ENCODE peak calls at places on chromosome 6, in six cellular contexts. J, D, H, F, N and V are unnamed samples.

GRCh38 chr6:3410385-3411360 is 46.2 kb downstream of the SLC22A23 start:
- DNase-seq in J (no peak), D (peak; percentile 33), H (peak; percentile 73), F (peak; percentile 78), N (peak; percentile 68), V (no peak)

GRCh38 chr6:154984146-154984545 is 11.0 kb upstream of the TIAM2 start:
- DNase-seq in J (no peak), D (no peak), H (no peak), F (no peak), N (no peak), V (no peak)

GRCh38 chr6:43714311-43715055 is 26.9 kb upstream of the MRPS18A start:
- DNase-seq in J (no peak), D (no peak), H (no peak), F (no peak), N (no peak), V (no peak)

GRCh38 chr6:33160728-33161323 is 31.4 kb downstream of the COL11A2 start:
- DNase-seq in J (peak; percentile 58), D (no peak), H (no peak), F (no peak), N (peak; percentile 75), V (no peak)

GRCh38 chr6:44009425-44010321 is 117.6 kb downstream of the MRPL14 start:
- DNase-seq in J (peak; percentile 69), D (no peak), H (no peak), F (no peak), N (no peak), V (no peak)

GRCh38 chr6:37302086-37302686 is 44.2 kb upstream of the TMEM217 start:
- DNase-seq in J (no peak), D (no peak), H (no peak), F (no peak), N (no peak), V (no peak)

GRCh38 chr6:82246802-82247633 is 526 bp downstream of the IBTK start:
- DNase-seq in J (peak; percentile 38), D (no peak), H (peak; percentile 58), F (peak; percentile 77), N (peak; percentile 58), V (peak; percentile 25)

GRCh38 chr6:38012573-38012972 is 193.0 kb downstream of the ZFAND3 start:
- DNase-seq in J (peak; percentile 30), D (no peak), H (no peak), F (peak; percentile 31), N (no peak), V (peak; percentile 39)

GRCh38 chr6:138032571-138032970 is 74.6 kb downstream of the PERP start:
- DNase-seq in J (peak; percentile 87), D (no peak), H (no peak), F (no peak), N (no peak), V (no peak)

GRCh38 chr6:136994782-136995181 is 50.0 kb downstream of the IL20RA start:
- DNase-seq in J (no peak), D (no peak), H (no peak), F (peak; percentile 30), N (no peak), V (peak; percentile 95)

GRCh38 chr6:44512868-44513641 is 125.5 kb downstream of the CDC5L start:
- DNase-seq in J (peak; percentile 21), D (no peak), H (no peak), F (no peak), N (no peak), V (no peak)

GRCh38 chr6:131124341-131125071 is 10.8 kb upstream of the AKAP7 start:
- DNase-seq in J (no peak), D (no peak), H (no peak), F (peak; percentile 31), N (no peak), V (no peak)

GRCh38 chr6:45478235-45478634 is 100.5 kb upstream of the SUPT3H start:
- DNase-seq in J (peak; percentile 74), D (no peak), H (no peak), F (no peak), N (no peak), V (no peak)

GRCh38 chr6:47308674-47309325 is 905 bp downstream of the TNFRSF21 start:
- DNase-seq in J (peak; percentile 40), D (no peak), H (peak; percentile 37), F (peak; percentile 48), N (peak; percentile 43), V (no peak)

GRCh38 chr6:43171284-43172126 is 436 bp downstream of the SRF start:
- DNase-seq in J (no peak), D (peak; percentile 8), H (no peak), F (peak; percentile 44), N (no peak), V (no peak)

GRCh38 chr6:3844097-3844463 is 5.1 kb upstream of the FAM50B start:
- DNase-seq in J (no peak), D (no peak), H (no peak), F (no peak), N (no peak), V (no peak)

GRCh38 chr6:13026557-13026956 is 301.8 kb downstream of the TBC1D7 start:
- DNase-seq in J (no peak), D (no peak), H (no peak), F (no peak), N (no peak), V (no peak)